ENCODE peak calls at places on chromosomes 16 and 17, in nine cellular contexts. I is cardiac muscle cell, F is astrocyte, K is AG10803, P is lower leg skin, X is fibroblast of mammary gland, R is WTC11, A is GM23338, N is transverse colon. S is an unnamed sample.

GRCh38 chr16:77834600-77834963 is 46.2 kb downstream of the VAT1L start:
- DNase-seq in I (peak), F (peak), K (peak), P (no peak), X (peak), R (no peak), A (peak), N (no peak), S (no peak)

GRCh38 chr17:16477255-16477654 is 14.7 kb downstream of the LRRC75A start:
- DNase-seq in I (peak), F (peak), K (peak), P (no peak), X (peak), R (no peak), A (no peak), N (peak), S (peak)

GRCh38 chr16:9119795-9120194 is 28.4 kb downstream of the HAPSTR1 start:
- DNase-seq in I (peak), F (peak), K (peak), P (peak), X (peak), R (no peak), A (no peak), N (no peak), S (peak)

GRCh38 chr17:55386931-55387330 is 34.7 kb downstream of the MMD start:
- DNase-seq in I (no peak), F (no peak), K (no peak), P (no peak), X (no peak), R (no peak), A (no peak), N (no peak), S (no peak)

GRCh38 chr17:64974750-64975317 is 55.6 kb upstream of the LRRC37A3 start:
- DNase-seq in I (no peak), F (no peak), K (no peak), P (peak), X (no peak), R (no peak), A (no peak), N (no peak), S (no peak)

GRCh38 chr16:57830890-57831484 is 28.7 kb upstream of the KIFC3 start:
- DNase-seq in I (no peak), F (no peak), K (no peak), P (no peak), X (no peak), R (no peak), A (no peak), N (no peak), S (no peak)

GRCh38 chr17:66126231-66126630 is 65.7 kb downstream of the CEP112 start:
- DNase-seq in I (peak), F (no peak), K (peak), P (no peak), X (peak), R (no peak), A (no peak), N (no peak), S (no peak)

GRCh38 chr16:79132745-79133144 is 467.8 kb downstream of the MAF start:
- DNase-seq in I (no peak), F (no peak), K (no peak), P (no peak), X (no peak), R (no peak), A (no peak), N (no peak), S (no peak)

GRCh38 chr17:15502315-15503112 is 35.1 kb upstream of the CDRT4 start:
- DNase-seq in I (peak), F (peak), K (peak), P (peak), X (peak), R (peak), A (peak), N (peak), S (peak)

GRCh38 chr17:78717431-78717980 is 64.6 kb downstream of the CYTH1 start:
- DNase-seq in I (peak), F (peak), K (peak), P (no peak), X (peak), R (no peak), A (peak), N (peak), S (no peak)

GRCh38 chr17:2965621-2966275 is 97.7 kb downstream of the OR1D5 start:
- DNase-seq in I (peak), F (peak), K (peak), P (no peak), X (peak), R (no peak), A (no peak), N (no peak), S (no peak)

GRCh38 chr17:72126575-72127486 is 6.0 kb downstream of the SOX9 start:
- DNase-seq in I (peak), F (peak), K (peak), P (no peak), X (peak), R (no peak), A (no peak), N (peak), S (no peak)

GRCh38 chr16:49564577-49565224 is 191.1 kb downstream of the C16orf78 start:
- DNase-seq in I (peak), F (peak), K (peak), P (no peak), X (no peak), R (no peak), A (peak), N (no peak), S (no peak)

GRCh38 chr17:5825717-5826330 is 241.5 kb upstream of the NLRP1 start:
- DNase-seq in I (no peak), F (peak), K (no peak), P (no peak), X (peak), R (no peak), A (no peak), N (no peak), S (no peak)

GRCh38 chr17:17752822-17753448 is 71.7 kb downstream of the RAI1 start:
- DNase-seq in I (no peak), F (no peak), K (no peak), P (no peak), X (no peak), R (no peak), A (no peak), N (no peak), S (no peak)

GRCh38 chr17:63697341-63698286 is 2.3 kb downstream of the LIMD2 start:
- DNase-seq in I (peak), F (no peak), K (peak), P (peak), X (peak), R (peak), A (peak), N (peak), S (no peak)

GRCh38 chr17:15464211-15464610 is 3.2 kb downstream of the CDRT4 start:
- DNase-seq in I (no peak), F (no peak), K (peak), P (no peak), X (no peak), R (no peak), A (no peak), N (no peak), S (no peak)

GRCh38 chr16:78763821-78764440 is 664.5 kb downstream of the WWOX start:
- DNase-seq in I (no peak), F (no peak), K (no peak), P (no peak), X (no peak), R (no peak), A (no peak), N (no peak), S (no peak)

GRCh38 chr17:45873728-45874127 is 20.6 kb upstream of the MAPT start:
- DNase-seq in I (no peak), F (no peak), K (no peak), P (no peak), X (no peak), R (no peak), A (no peak), N (no peak), S (no peak)

GRCh38 chr16:7350801-7351200 is 18.2 kb downstream of the RBFOX1 start:
- DNase-seq in I (no peak), F (no peak), K (no peak), P (no peak), X (no peak), R (no peak), A (no peak), N (no peak), S (no peak)

GRCh38 chr16:70253291-70254094 is 1.8 kb upstream of the EXOSC6 start:
- DNase-seq in I (peak), F (peak), K (peak), P (peak), X (peak), R (peak), A (peak), N (peak), S (no peak)

GRCh38 chr17:50470451-50470850 is 1.8 kb upstream of the CHAD start:
- DNase-seq in I (no peak), F (no peak), K (no peak), P (no peak), X (no peak), R (no peak), A (no peak), N (peak), S (no peak)

GRCh38 chr17:68329331-68329730 is 38.0 kb downstream of the ARSG start:
- DNase-seq in I (no peak), F (no peak), K (no peak), P (no peak), X (no peak), R (no peak), A (no peak), N (no peak), S (no peak)

GRCh38 chr17:29844339-29845048 is 85.5 kb downstream of the SSH2 start:
- DNase-seq in I (peak), F (no peak), K (no peak), P (no peak), X (peak), R (no peak), A (peak), N (no peak), S (no peak)

GRCh38 chr17:63120406-63120805 is 154.4 kb downstream of the TANC2 start:
- DNase-seq in I (peak), F (peak), K (peak), P (no peak), X (peak), R (no peak), A (no peak), N (no peak), S (no peak)

GRCh38 chr16:12187939-12188673 is 211.6 kb downstream of the SNX29 start:
- DNase-seq in I (no peak), F (no peak), K (peak), P (no peak), X (peak), R (no peak), A (no peak), N (no peak), S (peak)

GRCh38 chr17:28145348-28145747 is 102.9 kb downstream of the NLK start:
- DNase-seq in I (peak), F (peak), K (peak), P (no peak), X (peak), R (no peak), A (no peak), N (no peak), S (no peak)

GRCh38 chr17:70446446-70446845 is 277.1 kb downstream of the KCNJ2 start:
- DNase-seq in I (no peak), F (no peak), K (no peak), P (no peak), X (no peak), R (no peak), A (no peak), N (no peak), S (no peak)

GRCh38 chr17:63162406-63163157 is 196.5 kb downstream of the TANC2 start:
- DNase-seq in I (no peak), F (no peak), K (no peak), P (no peak), X (no peak), R (no peak), A (no peak), N (no peak), S (no peak)

GRCh38 chr16:89195521-89196171 is 4.7 kb downstream of the SLC22A31 start:
- DNase-seq in I (no peak), F (no peak), K (no peak), P (no peak), X (no peak), R (no peak), A (no peak), N (no peak), S (no peak)

GRCh38 chr17:39955726-39956225 is 7.0 kb upstream of the GSDMA start:
- DNase-seq in I (no peak), F (no peak), K (no peak), P (no peak), X (no peak), R (no peak), A (no peak), N (no peak), S (no peak)

DNA sequence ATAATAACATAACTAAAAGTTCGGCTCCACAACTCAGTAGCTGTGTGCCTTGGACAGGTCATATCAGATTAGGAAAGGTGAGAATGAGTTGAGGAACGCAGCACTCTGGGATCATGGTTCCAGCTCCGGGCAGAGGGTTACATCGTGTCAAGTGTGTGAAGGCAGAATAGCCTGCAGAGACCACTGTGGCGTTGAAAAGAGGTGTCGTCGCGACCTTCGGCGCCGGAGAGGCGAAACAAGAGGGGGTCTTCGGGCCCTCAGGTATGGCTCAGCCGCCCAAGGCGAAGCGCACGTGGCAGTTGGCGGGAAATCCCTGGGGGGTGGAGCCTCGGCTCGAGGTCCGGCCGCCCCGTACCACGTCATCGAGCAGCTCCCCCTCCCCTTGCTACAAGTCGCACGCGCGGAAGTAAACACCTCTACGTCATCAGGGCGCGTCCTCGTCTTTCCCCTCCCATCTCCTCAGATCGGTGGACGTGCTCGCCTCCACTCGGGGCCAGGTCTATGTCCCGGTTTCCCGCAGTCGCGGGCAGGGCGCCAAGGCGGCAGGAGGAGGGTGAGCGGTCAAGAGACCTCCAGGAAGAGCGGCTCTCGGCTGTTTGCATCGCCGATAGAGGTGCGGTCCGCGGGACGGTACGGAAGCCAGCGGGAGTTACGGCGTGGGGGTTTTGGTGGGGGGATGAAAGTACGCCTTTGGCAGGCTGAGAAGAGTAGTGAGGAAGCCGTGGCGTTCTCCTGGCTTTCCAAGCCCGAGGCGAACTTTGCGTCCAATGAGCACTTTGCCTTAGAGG is at the start of gene DHX40:
- DNase-seq in I (peak), F (peak), K (peak), P (peak), X (peak), R (peak), A (peak), N (peak), S (peak)
- TF ChIP-seq CTCF in I (no peak), F (no peak), K (no peak), P (no peak), X (no peak), R (no peak), A (no peak), N (no peak), S (no peak)

DNA sequence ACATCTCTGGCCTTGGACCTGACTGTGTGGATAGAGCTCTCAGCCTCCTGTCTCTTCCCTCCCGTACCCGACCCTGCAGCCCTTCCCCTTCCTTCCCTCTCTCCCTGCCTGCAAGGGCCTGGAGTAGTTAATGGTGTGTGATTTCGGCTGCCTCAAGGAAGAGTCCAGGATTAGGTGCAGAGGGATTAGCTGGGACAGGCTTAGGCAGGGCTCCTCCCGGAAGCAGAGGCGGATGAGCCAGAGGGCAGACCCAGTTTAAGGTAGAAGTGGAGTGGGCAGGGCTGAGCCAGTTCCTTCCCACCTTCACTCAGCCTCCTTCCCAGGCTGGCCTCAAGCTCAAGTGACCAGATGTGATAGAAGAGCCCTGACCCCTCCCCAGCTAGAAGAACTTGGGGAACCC is 16.7 kb downstream of the GUCY2D start:
- DNase-seq in I (no peak), F (no peak), K (no peak), P (peak), X (no peak), R (no peak), A (no peak), N (no peak), S (no peak)
- TF ChIP-seq CTCF in I (no peak), F (no peak), K (no peak), P (no peak), X (no peak), R (no peak), A (no peak), N (no peak), S (no peak)

GRCh38 chr17:48011405-48012150 is 26.0 kb downstream of the COPZ2 start:
- DNase-seq in I (peak), F (peak), K (peak), P (no peak), X (peak), R (peak), A (peak), N (peak), S (no peak)

GRCh38 chr17:48014603-48015037 is 23.0 kb downstream of the COPZ2 start:
- DNase-seq in I (no peak), F (no peak), K (no peak), P (no peak), X (no peak), R (no peak), A (no peak), N (no peak), S (no peak)

GRCh38 chr17:48010193-48010592 is 27.4 kb downstream of the COPZ2 start:
- DNase-seq in I (no peak), F (no peak), K (no peak), P (no peak), X (no peak), R (no peak), A (no peak), N (no peak), S (no peak)

GRCh38 chr17:48013876-48014602 is 23.6 kb downstream of the COPZ2 start:
- DNase-seq in I (no peak), F (no peak), K (no peak), P (no peak), X (no peak), R (no peak), A (no peak), N (no peak), S (no peak)

DNA sequence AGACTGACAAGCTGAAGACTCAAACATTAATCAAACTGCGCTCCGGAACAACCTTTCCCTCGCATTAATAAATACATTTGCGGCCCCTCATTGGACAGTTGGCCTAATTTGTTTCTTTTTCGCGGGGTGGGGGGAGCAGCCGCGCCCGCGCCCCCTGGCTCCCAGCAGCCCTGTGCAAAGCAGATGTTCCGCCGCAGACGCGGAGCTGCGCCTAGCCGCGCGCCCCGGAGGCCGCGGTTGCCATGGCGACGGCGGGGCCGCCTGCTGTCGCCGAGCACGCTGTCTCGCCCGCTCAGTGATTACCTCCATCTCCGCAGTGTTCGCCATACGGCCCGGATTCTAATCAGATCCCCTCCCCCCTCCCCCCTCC is 25.5 kb downstream of the COPZ2 start:
- DNase-seq in I (peak), F (no peak), K (peak), P (no peak), X (no peak), R (peak), A (peak), N (peak), S (no peak)
- TF ChIP-seq CTCF in I (no peak), F (no peak), K (no peak), P (no peak), X (no peak), R (no peak), A (no peak), N (no peak), S (no peak)

DNA sequence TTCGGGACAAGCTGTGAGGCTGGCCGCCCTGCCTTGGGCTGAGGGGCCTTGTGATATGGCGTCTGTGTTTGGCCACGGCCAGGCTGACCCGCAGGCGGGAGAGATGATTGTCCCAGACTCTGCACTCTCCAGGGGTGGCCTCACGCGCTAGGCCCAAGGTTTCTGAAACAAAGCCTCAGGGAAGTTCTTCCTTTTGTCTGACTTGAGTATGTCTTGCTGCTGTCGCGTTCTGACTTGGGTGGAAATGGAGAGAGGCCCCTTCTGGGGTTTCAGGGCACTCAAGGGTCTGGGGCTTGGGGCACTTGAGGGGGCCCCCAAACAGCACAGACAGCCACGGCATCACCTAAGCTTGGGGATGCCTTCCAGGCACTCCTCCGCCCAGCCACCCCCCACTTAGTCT is 3.8 kb upstream of the METRN start:
- DNase-seq in I (no peak), F (no peak), K (no peak), P (no peak), X (no peak), R (no peak), A (no peak), N (no peak), S (no peak)
- TF ChIP-seq CTCF in I (no peak), F (no peak), K (no peak), P (no peak), X (no peak), R (no peak), A (no peak), N (no peak), S (no peak)

DNA sequence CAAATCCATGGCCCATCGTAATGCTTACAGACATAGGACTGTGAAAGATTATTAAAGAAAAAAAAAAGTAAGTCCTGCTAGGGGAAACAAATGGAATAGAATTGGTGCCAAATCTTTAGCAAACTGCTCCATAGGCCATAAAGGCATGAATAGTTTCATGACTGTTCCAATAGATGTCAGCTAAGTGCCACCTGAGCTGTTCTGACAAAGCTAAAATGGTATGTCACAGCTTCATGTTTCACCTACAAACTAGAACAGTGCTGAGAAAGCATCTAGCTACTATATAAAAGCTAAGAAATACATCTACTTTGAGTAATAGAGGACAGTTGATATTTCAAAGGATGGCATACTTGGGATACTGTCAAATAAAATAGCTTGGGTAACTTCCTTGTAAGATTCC is 771.6 kb upstream of the CA10 start:
- DNase-seq in I (no peak), F (no peak), K (no peak), P (no peak), X (no peak), R (no peak), A (no peak), N (no peak), S (no peak)
- TF ChIP-seq CTCF in I (no peak), F (no peak), K (no peak), P (no peak), X (no peak), R (no peak), A (no peak), N (no peak), S (no peak)

GRCh38 chr16:82859638-82860037 is 232.9 kb downstream of the CDH13 start:
- DNase-seq in I (no peak), F (no peak), K (no peak), P (no peak), X (no peak), R (no peak), A (peak), N (no peak), S (no peak)

GRCh38 chr16:82865412-82865811 is 238.6 kb downstream of the CDH13 start:
- DNase-seq in I (no peak), F (no peak), K (no peak), P (no peak), X (no peak), R (no peak), A (no peak), N (no peak), S (no peak)

GRCh38 chr16:82864332-82865040 is 237.7 kb downstream of the CDH13 start:
- DNase-seq in I (no peak), F (no peak), K (no peak), P (no peak), X (no peak), R (no peak), A (no peak), N (no peak), S (no peak)

GRCh38 chr16:82857693-82858337 is 231.0 kb downstream of the CDH13 start:
- DNase-seq in I (no peak), F (no peak), K (no peak), P (no peak), X (no peak), R (no peak), A (no peak), N (no peak), S (no peak)

GRCh38 chr16:82862057-82862456 is 235.3 kb downstream of the CDH13 start:
- DNase-seq in I (no peak), F (no peak), K (no peak), P (no peak), X (no peak), R (no peak), A (no peak), N (no peak), S (no peak)
- TF ChIP-seq CTCF in I (no peak), F (no peak), K (no peak), P (no peak), X (no peak), R (no peak), A (no peak), N (no peak), S (no peak)

S was measured in AG09319.